ENCODE peak calls at places on chromosomes 12 and 14, in six cellular contexts. One of them, this sample, is unnamed.

GRCh38 chr12:131223791-131224567 is 270.3 kb downstream of the ADGRD1 start:
- DNase-seq in A549: peak; percentile 79
- DNase-seq in K562: peak; percentile 97
- DNase-seq in GM12878: no peak
- DNase-seq in endothelial cell of umbilical vein: no peak
- DNase-seq in HepG2: no peak
- DNase-seq in this sample: no peak

GRCh38 chr12:47419500-47419899 is 286.3 kb downstream of the RPAP3 start:
- DNase-seq in endothelial cell of umbilical vein: no peak
- DNase-seq in GM12878: no peak
- DNase-seq in A549: no peak
- DNase-seq in HepG2: no peak
- DNase-seq in K562: no peak
- DNase-seq in this sample: no peak

GRCh38 chr12:55899035-55899434 is 28.7 kb downstream of the PYM1 start:
- DNase-seq in endothelial cell of umbilical vein: no peak
- DNase-seq in K562: no peak
- DNase-seq in HepG2: peak; percentile 35
- DNase-seq in GM12878: no peak
- DNase-seq in A549: no peak
- DNase-seq in this sample: peak; percentile 27

GRCh38 chr12:68887641-68888040 is 45.3 kb downstream of the CPM start:
- DNase-seq in A549: no peak
- DNase-seq in K562: no peak
- DNase-seq in HepG2: no peak
- DNase-seq in GM12878: no peak
- DNase-seq in endothelial cell of umbilical vein: no peak
- DNase-seq in this sample: no peak

GRCh38 chr12:80314741-80315140 is 129.3 kb upstream of the PTPRQ start:
- DNase-seq in A549: no peak
- DNase-seq in GM12878: no peak
- DNase-seq in HepG2: no peak
- DNase-seq in endothelial cell of umbilical vein: no peak
- DNase-seq in K562: no peak
- DNase-seq in this sample: no peak

GRCh38 chr14:95021588-95021987 is 135.7 kb downstream of the DICER1 start:
- DNase-seq in A549: no peak
- DNase-seq in HepG2: no peak
- DNase-seq in endothelial cell of umbilical vein: no peak
- DNase-seq in K562: no peak
- DNase-seq in GM12878: no peak
- DNase-seq in this sample: no peak

GRCh38 chr12:77835982-77836381 is 5.3 kb downstream of the NAV3 start:
- DNase-seq in A549: no peak
- DNase-seq in endothelial cell of umbilical vein: no peak
- DNase-seq in K562: no peak
- DNase-seq in HepG2: no peak
- DNase-seq in GM12878: no peak
- DNase-seq in this sample: no peak

GRCh38 chr14:102504302-102504950 is 5.2 kb downstream of the ANKRD9 start:
- DNase-seq in GM12878: no peak
- DNase-seq in K562: peak; percentile 37
- DNase-seq in endothelial cell of umbilical vein: no peak
- DNase-seq in A549: no peak
- DNase-seq in HepG2: no peak
- DNase-seq in this sample: no peak

GRCh38 chr14:94447986-94448808 is 4.4 kb downstream of the SERPINA11 start:
- DNase-seq in HepG2: no peak
- DNase-seq in A549: no peak
- DNase-seq in endothelial cell of umbilical vein: no peak
- DNase-seq in GM12878: no peak
- DNase-seq in K562: no peak
- DNase-seq in this sample: no peak

DNA sequence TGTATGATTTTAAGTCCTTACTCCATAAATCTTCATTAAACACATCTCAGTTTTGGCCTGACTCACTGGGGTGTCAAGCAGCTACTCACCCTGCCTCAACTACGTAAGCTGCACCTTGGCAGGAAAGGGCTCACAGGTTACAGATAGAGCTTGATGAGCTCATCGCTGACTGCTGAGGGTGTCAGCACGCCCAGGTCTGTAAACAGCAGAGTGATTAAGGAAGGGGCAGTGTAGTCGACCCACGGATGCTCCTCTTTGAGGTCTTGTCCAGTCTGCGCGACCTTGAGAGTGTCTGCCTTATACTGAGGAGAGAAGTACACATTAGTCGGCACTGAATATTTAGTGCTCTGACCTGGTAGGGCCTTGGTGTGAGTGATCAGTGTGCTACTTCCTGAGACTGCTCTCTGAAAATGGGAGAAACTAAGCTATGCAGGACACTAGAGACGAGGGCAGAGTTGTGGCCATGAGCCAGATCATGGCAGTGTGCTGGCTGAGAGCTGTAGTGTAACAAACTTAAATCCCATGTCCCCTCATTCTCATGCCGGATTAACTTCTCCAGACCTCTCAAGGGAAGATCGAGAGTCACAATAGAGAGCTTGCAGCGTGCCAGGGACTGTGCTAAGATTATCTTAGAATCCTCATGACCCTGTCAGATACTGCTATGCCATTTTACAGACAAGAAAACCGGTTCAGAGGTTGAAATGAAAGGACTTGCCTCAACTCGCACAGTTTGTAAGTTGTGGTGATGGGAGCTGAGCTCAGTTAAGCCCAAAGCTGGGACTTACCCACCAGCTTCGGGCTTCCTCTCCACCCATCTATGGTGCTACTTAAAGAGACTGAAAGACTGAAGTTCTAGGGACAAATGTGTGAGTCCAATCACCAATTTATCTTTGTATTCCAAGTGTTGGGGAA is 11.6 kb downstream of the EIF2B1 start:
- DNase-seq in GM12878: no peak
- DNase-seq in HepG2: no peak
- DNase-seq in endothelial cell of umbilical vein: no peak
- DNase-seq in K562: no peak
- DNase-seq in A549: no peak
- DNase-seq in this sample: no peak
- TF ChIP-seq POLR2A in GM12878: peak; percentile 70
- TF ChIP-seq POLR2A in HepG2: no peak
- TF ChIP-seq POLR2A in endothelial cell of umbilical vein: no peak
- TF ChIP-seq POLR2A in K562: peak; percentile 61
- TF ChIP-seq POLR2A in A549: no peak
- TF ChIP-seq POLR2A in this sample: peak; percentile 14

DNA sequence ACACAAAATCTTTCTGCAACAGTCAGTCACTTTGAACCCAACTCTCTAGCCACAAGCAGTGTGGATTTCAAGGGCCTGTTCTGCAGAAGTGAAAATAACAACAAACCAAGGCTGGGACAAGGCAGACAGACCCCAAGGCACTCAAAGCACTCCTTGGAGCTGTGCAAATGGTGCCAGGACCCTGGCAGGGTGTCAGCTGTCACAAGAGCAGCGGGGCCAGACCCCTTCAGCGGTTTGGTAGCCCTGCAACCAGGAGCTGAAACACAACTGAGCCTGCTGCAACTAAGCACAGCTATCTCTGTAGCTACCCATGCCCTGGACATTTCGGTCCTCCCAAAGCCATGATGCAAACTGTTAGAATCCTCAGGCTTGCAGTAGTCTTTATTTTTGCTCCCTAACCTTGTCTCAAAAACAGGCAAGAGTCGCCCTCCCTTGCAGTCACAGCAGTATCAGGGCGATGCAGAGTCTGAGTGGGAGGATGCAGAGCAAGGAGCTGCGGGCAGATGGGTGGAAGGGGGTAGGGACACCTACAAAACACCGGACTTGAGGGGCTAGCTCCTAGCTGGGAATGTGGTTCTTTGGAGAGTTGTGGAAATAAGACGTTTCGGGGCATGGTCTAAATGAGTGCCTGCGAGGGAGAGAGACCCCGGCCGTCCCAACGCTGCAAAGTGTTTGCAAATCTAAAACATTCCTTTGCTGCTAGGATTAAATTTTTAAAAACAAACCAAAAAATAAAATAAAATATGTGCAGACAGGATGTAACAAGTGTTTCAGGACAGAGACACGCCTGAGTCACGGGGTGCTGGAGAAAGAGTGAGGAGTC is 1.1 kb downstream of the NUAK1 start:
- DNase-seq in GM12878: no peak
- DNase-seq in HepG2: no peak
- DNase-seq in K562: no peak
- DNase-seq in A549: no peak
- DNase-seq in endothelial cell of umbilical vein: no peak
- DNase-seq in this sample: no peak
- TF ChIP-seq MYC in GM12878: no peak
- TF ChIP-seq MYC in HepG2: no peak
- TF ChIP-seq MYC in K562: no peak
- TF ChIP-seq MYC in A549: no peak
- TF ChIP-seq MYC in endothelial cell of umbilical vein: no peak
- TF ChIP-seq MYC in this sample: no peak

DNA sequence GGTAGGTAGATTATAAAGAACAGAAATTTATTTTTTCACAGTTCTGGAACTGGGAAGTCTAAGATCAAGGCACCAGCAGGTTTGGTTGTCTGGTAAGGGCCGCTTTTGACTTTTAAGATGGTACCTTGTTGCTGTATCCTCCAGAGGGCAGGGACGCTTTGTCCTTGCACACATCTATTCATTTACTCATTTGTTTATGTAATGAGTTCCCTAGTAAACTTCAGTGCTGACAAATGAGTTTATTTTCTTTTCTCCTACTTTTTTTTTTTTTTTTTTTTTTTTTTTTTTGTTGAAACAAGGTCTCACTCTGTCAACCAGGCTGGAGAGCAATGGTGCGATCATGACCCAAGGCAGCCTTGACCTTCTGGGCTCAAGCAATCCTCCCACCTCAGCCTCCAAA is 195.7 kb downstream of the FBXL14 start:
- DNase-seq in HepG2: no peak
- DNase-seq in GM12878: no peak
- DNase-seq in A549: peak; percentile 10
- DNase-seq in endothelial cell of umbilical vein: no peak
- DNase-seq in K562: no peak
- DNase-seq in this sample: peak; percentile 27
- TF ChIP-seq CTCF in HepG2: no peak
- TF ChIP-seq CTCF in GM12878: no peak
- TF ChIP-seq CTCF in A549: no peak
- TF ChIP-seq CTCF in endothelial cell of umbilical vein: no peak
- TF ChIP-seq CTCF in K562: no peak
- TF ChIP-seq CTCF in this sample: no peak

GRCh38 chr12:108850854-108851573 is 6.4 kb downstream of the SSH1 start:
- DNase-seq in K562: peak; percentile 60
- DNase-seq in endothelial cell of umbilical vein: peak; percentile 95
- DNase-seq in HepG2: no peak
- DNase-seq in A549: peak; percentile 89
- DNase-seq in GM12878: peak; percentile 79
- DNase-seq in this sample: peak; percentile 58
- TF ChIP-seq POLR2A in K562: no peak
- TF ChIP-seq POLR2A in endothelial cell of umbilical vein: no peak
- TF ChIP-seq POLR2A in HepG2: no peak
- TF ChIP-seq POLR2A in A549: no peak
- TF ChIP-seq POLR2A in GM12878: no peak
- TF ChIP-seq POLR2A in this sample: no peak

This sample was measured in NB4.